ENCODE peak calls at places on chromosomes 7 and 10, in ten cellular contexts. J is PC-3, Q is K562, E is colonic mucosa, Z is fibroblast of lung, S is H1, O is MM.1S, N is GM12878, X is neural progenitor cell, C is GM23248. F is an unnamed sample. For H3K4me1, the result is how much of the 10 kb centered on the place peaks cover.

GRCh38 chr10:24826022-24826421 is 102.3 kb upstream of the ARHGAP21 start:
- DNase-seq in J (peak), Q (no peak), E (no peak), Z (peak), S (no peak), O (no peak), N (no peak), X (no peak), C (peak), F (no peak)

GRCh38 chr10:61389887-61390286 is 63.3 kb downstream of the TMEM26 start:
- DNase-seq in J (peak), Q (no peak), E (no peak), Z (no peak), S (no peak), O (no peak), N (no peak), X (no peak), C (no peak), F (no peak)

GRCh38 chr7:47402941-47403340 is 179.0 kb downstream of the TNS3 start:
- DNase-seq in J (no peak), Q (no peak), E (no peak), Z (no peak), S (no peak), O (no peak), N (no peak), X (peak), C (no peak), F (no peak)

GRCh38 chr7:7109934-7110333 is 72.4 kb upstream of the C1GALT1 start:
- DNase-seq in J (no peak), Q (no peak), E (no peak), Z (no peak), S (no peak), O (peak), N (no peak), X (no peak), C (no peak), F (no peak)

GRCh38 chr7:22589641-22590141 is 89.7 kb upstream of the STEAP1B start:
- DNase-seq in J (peak), Q (no peak), E (no peak), Z (peak), S (no peak), O (no peak), N (no peak), X (peak), C (no peak), F (peak)

GRCh38 chr10:102648269-102648888 is 4.1 kb downstream of the TRIM8 start:
- DNase-seq in J (no peak), Q (no peak), E (no peak), Z (no peak), S (no peak), O (no peak), N (no peak), X (no peak), C (no peak), F (no peak)

GRCh38 chr10:43862756-43863155 is 214.1 kb upstream of the ZNF32 start:
- DNase-seq in J (no peak), Q (no peak), E (no peak), Z (no peak), S (no peak), O (no peak), N (no peak), X (no peak), C (peak), F (no peak)

GRCh38 chr7:134356421-134356936 is 39.7 kb upstream of the SLC35B4 start:
- DNase-seq in J (no peak), Q (no peak), E (peak), Z (no peak), S (no peak), O (no peak), N (no peak), X (no peak), C (no peak), F (no peak)

GRCh38 chr7:35987016-35987415 is 166.0 kb upstream of the EEPD1 start:
- DNase-seq in J (no peak), Q (no peak), E (no peak), Z (no peak), S (no peak), O (no peak), N (no peak), X (no peak), C (no peak), F (no peak)

GRCh38 chr7:131574741-131575140 is 18.3 kb upstream of the PODXL start:
- DNase-seq in J (no peak), Q (no peak), E (no peak), Z (no peak), S (no peak), O (no peak), N (no peak), X (no peak), C (peak), F (no peak)

GRCh38 chr10:30587522-30588031 is 42.0 kb downstream of the LYZL2 start:
- DNase-seq in J (no peak), Q (peak), E (peak), Z (no peak), S (no peak), O (peak), N (peak), X (no peak), C (no peak), F (no peak)

GRCh38 chr7:100219271-100219737 is 445 bp upstream of the PVRIG start:
- DNase-seq in J (no peak), Q (no peak), E (no peak), Z (no peak), S (no peak), O (no peak), N (no peak), X (no peak), C (no peak), F (no peak)

GRCh38 chr7:93359520-93360198 is 127.5 kb downstream of the VPS50 start:
- DNase-seq in J (no peak), Q (no peak), E (no peak), Z (no peak), S (no peak), O (no peak), N (no peak), X (no peak), C (no peak), F (no peak)

GRCh38 chr7:126637538-126637937 is 615.2 kb downstream of the GRM8 start:
- DNase-seq in J (no peak), Q (no peak), E (no peak), Z (no peak), S (no peak), O (no peak), N (no peak), X (no peak), C (no peak), F (no peak)

GRCh38 chr10:89894051-89894450 is 192.7 kb downstream of the KIF20B start:
- DNase-seq in J (no peak), Q (no peak), E (no peak), Z (no peak), S (no peak), O (no peak), N (no peak), X (no peak), C (no peak), F (no peak)

GRCh38 chr10:72260588-72261322 is 13.0 kb upstream of the DDIT4 start:
- DNase-seq in J (peak), Q (peak), E (peak), Z (peak), S (peak), O (peak), N (peak), X (peak), C (peak), F (peak)

GRCh38 chr7:106568680-106569499 is 92.1 kb downstream of the CCDC71L start:
- DNase-seq in J (peak), Q (peak), E (no peak), Z (peak), S (no peak), O (no peak), N (no peak), X (no peak), C (peak), F (peak)

GRCh38 chr7:100119701-100120517 is 475 bp downstream of the CNPY4 start:
- DNase-seq in J (peak), Q (peak), E (peak), Z (peak), S (no peak), O (peak), N (no peak), X (peak), C (peak), F (no peak)

GRCh38 chr7:130009848-130010688 is 41.1 kb downstream of the ZC3HC1 start:
- DNase-seq in J (peak), Q (peak), E (peak), Z (peak), S (no peak), O (peak), N (peak), X (no peak), C (peak), F (no peak)

GRCh38 chr7:66167773-66168367 is 37.3 kb upstream of the TPST1 start:
- DNase-seq in J (peak), Q (no peak), E (no peak), Z (peak), S (no peak), O (no peak), N (no peak), X (no peak), C (peak), F (no peak)

GRCh38 chr7:96521068-96521629 is 188.5 kb downstream of the SEM1 start:
- DNase-seq in J (no peak), Q (no peak), E (no peak), Z (no peak), S (no peak), O (no peak), N (no peak), X (no peak), C (no peak), F (no peak)

GRCh38 chr7:98354511-98355249 is 46.2 kb downstream of the BAIAP2L1 start:
- DNase-seq in J (peak), Q (no peak), E (peak), Z (peak), S (peak), O (no peak), N (no peak), X (no peak), C (peak), F (no peak)

GRCh38 chr7:66460921-66461361 is 167.7 kb upstream of the KCTD7 start:
- DNase-seq in J (peak), Q (no peak), E (no peak), Z (no peak), S (no peak), O (no peak), N (no peak), X (no peak), C (peak), F (no peak)

GRCh38 chr10:73889014-73889413 is 14.7 kb upstream of the CAMK2G start:
- DNase-seq in J (peak), Q (no peak), E (peak), Z (peak), S (no peak), O (no peak), N (no peak), X (no peak), C (peak), F (no peak)

GRCh38 chr10:72692057-72692891 is at the start of gene MCU:
- DNase-seq in J (peak), Q (peak), E (peak), Z (peak), S (peak), O (peak), N (no peak), X (peak), C (peak), F (peak)

GRCh38 chr7:127667751-127668530 is 15.9 kb downstream of the SND1 start:
- DNase-seq in J (no peak), Q (no peak), E (no peak), Z (no peak), S (no peak), O (no peak), N (no peak), X (no peak), C (peak), F (no peak)

GRCh38 chr10:10489086-10489485 is 528.6 kb upstream of the CELF2 start:
- DNase-seq in J (no peak), Q (no peak), E (no peak), Z (no peak), S (no peak), O (no peak), N (no peak), X (no peak), C (no peak), F (no peak)

GRCh38 chr7:151806938-151807775 is 69.8 kb downstream of the PRKAG2 start:
- DNase-seq in J (no peak), Q (no peak), E (no peak), Z (no peak), S (no peak), O (no peak), N (no peak), X (no peak), C (no peak), F (no peak)

GRCh38 chr7:151806204-151806603 is 70.7 kb downstream of the PRKAG2 start:
- DNase-seq in J (no peak), Q (no peak), E (no peak), Z (no peak), S (no peak), O (no peak), N (no peak), X (no peak), C (no peak), F (no peak)

GRCh38 chr7:151808296-151809155 is 68.4 kb downstream of the PRKAG2 start:
- DNase-seq in J (peak), Q (no peak), E (no peak), Z (peak), S (no peak), O (no peak), N (no peak), X (no peak), C (peak), F (no peak)

GRCh38 chr7:151809156-151809863 is 67.6 kb downstream of the PRKAG2 start:
- DNase-seq in J (no peak), Q (no peak), E (no peak), Z (no peak), S (no peak), O (no peak), N (no peak), X (no peak), C (no peak), F (no peak)

GRCh38 chr7:151807876-151808275 is 69.0 kb downstream of the PRKAG2 start:
- DNase-seq in J (no peak), Q (no peak), E (no peak), Z (no peak), S (no peak), O (no peak), N (no peak), X (no peak), C (no peak), F (no peak)
- H3K4me3 ChIP-seq in J (no peak), Q (no peak), E (no peak), Z (no peak), S (no peak), O (no peak), N (no peak), X (no peak), C (no peak), F (no peak)

DNA sequence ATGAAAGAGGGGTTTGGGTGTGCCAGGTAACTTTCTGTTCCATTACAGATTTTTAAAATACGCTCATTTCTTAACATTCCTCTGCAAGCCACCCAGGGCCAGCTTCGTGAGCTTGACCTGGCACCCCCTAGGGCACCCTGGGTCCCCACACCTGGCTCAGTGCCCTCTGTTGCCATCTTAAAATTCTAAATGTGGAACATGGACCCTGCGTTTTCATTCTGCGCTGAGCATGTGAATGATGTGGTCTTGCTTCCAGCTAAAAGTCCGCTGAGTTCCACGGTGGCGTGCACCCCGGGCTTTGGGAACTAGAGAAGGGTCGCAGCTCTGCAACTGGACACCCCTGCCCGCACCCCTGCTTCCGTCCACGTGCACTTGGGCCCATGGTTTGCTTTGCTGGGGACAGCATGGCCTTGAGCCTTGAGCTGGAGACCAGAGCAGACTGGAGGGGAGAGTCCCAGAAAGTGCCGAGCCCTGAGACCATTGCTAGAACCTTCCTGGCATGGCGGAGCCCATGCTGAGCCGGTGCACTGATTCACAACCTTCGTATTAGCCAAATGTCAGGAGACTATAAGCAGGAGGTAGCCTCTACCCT is 91.1 kb downstream of the RGS10 start:
- DNase-seq in J (no peak), Q (no peak), E (no peak), Z (no peak), S (no peak), O (no peak), N (no peak), X (no peak), C (no peak), F (no peak)
- H3K9ac ChIP-seq in J (no peak), Q (no peak), E (no peak), Z (no peak), S (no peak), O (no peak), N (no peak), X (no peak), C (peak), F (no peak)

GRCh38 chr7:150406311-150406564 is 27.1 kb downstream of the ZNF775 start:
- DNase-seq in J (no peak), Q (no peak), E (no peak), Z (no peak), S (no peak), O (peak), N (no peak), X (no peak), C (no peak), F (no peak)

GRCh38 chr7:150404172-150404784 is 25.1 kb downstream of the ZNF775 start:
- DNase-seq in J (no peak), Q (no peak), E (no peak), Z (no peak), S (no peak), O (no peak), N (no peak), X (no peak), C (peak), F (no peak)

GRCh38 chr7:150405584-150406310 is 26.6 kb downstream of the ZNF775 start:
- DNase-seq in J (no peak), Q (peak), E (peak), Z (no peak), S (no peak), O (peak), N (no peak), X (peak), C (peak), F (no peak)

GRCh38 chr7:150403376-150404171 is 24.4 kb downstream of the ZNF775 start:
- DNase-seq in J (no peak), Q (no peak), E (no peak), Z (no peak), S (no peak), O (no peak), N (no peak), X (no peak), C (no peak), F (no peak)

GRCh38 chr7:150404785-150405583 is 25.9 kb downstream of the ZNF775 start:
- DNase-seq in J (peak), Q (peak), E (peak), Z (peak), S (no peak), O (peak), N (no peak), X (peak), C (peak), F (peak)
- H3K4me1 ChIP-seq in J (under half), Q (half or more), E (under half), Z (under half), S (under half), O (under half), N (half or more), X (half or more), C (under half), F (under half)

GRCh38 chr10:16992611-16993119 is 136.9 kb downstream of the CUBN start:
- DNase-seq in J (no peak), Q (no peak), E (no peak), Z (peak), S (no peak), O (no peak), N (no peak), X (no peak), C (peak), F (no peak)
- H3K4me3 ChIP-seq in J (no peak), Q (no peak), E (no peak), Z (no peak), S (no peak), O (no peak), N (no peak), X (no peak), C (peak), F (no peak)

DNA sequence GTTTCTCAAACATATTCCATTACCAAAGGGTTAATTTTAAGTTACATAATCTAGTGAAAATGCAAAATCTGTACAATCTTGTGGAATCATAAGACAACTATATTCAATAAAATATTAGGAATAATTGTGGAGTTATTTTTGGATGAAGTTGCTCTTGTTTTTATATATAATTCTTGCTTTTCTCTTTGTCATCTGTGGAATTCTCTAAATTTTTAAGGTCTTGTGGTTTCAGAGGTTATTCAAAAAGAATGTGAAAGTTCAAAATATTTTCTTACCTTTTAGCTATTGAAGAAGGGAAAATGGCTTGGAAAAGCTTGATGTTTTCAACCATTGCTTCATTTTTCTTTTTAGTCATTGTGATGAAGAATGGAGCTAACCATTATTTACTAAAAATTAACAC is 552.1 kb downstream of the TFEC start:
- DNase-seq in J (no peak), Q (no peak), E (no peak), Z (no peak), S (no peak), O (no peak), N (no peak), X (no peak), C (peak), F (no peak)
- H3K9ac ChIP-seq in J (no peak), Q (no peak), E (no peak), Z (no peak), S (no peak), O (no peak), N (no peak), X (no peak), C (no peak), F (no peak)

GRCh38 chr7:64557601-64558322 is 5.1 kb downstream of the ZNF680 start:
- DNase-seq in J (no peak), Q (no peak), E (no peak), Z (no peak), S (no peak), O (no peak), N (no peak), X (no peak), C (no peak), F (no peak)

GRCh38 chr7:64558323-64558705 is 4.6 kb downstream of the ZNF680 start:
- DNase-seq in J (no peak), Q (no peak), E (no peak), Z (no peak), S (no peak), O (no peak), N (no peak), X (no peak), C (no peak), F (no peak)

GRCh38 chr7:64558781-64559180 is 4.1 kb downstream of the ZNF680 start:
- DNase-seq in J (no peak), Q (no peak), E (no peak), Z (no peak), S (no peak), O (no peak), N (no peak), X (no peak), C (peak), F (no peak)

GRCh38 chr7:64551375-64552142 is 11.3 kb downstream of the ZNF680 start:
- DNase-seq in J (no peak), Q (no peak), E (no peak), Z (no peak), S (no peak), O (no peak), N (no peak), X (no peak), C (no peak), F (no peak)

DNA sequence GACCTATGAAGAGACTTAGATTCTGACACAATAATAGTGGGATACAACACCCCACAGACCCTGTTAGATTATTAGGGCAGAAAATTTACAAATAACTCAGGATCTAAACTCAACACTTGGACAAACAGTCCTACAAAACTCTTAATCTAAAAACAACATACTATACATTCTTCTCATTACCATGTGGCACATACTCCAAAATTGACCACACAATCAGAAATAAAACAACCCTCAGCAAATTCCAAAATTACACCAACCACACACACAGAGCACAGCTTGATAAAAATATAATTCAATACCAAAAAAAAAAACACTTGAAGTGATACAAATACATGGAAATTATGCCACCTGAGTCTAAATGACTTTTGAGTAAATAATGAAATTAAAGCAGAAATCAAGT is 7.8 kb downstream of the ZNF680 start:
- DNase-seq in J (no peak), Q (no peak), E (no peak), Z (no peak), S (no peak), O (no peak), N (no peak), X (no peak), C (no peak), F (no peak)
- H3K4me1 ChIP-seq in J (under half), Q (under half), E (under half), Z (under half), S (under half), O (under half), N (under half), X (under half), C (under half), F (under half)

GRCh38 chr7:132095-132482 is 60.3 kb upstream of the FAM20C start:
- DNase-seq in J (no peak), Q (no peak), E (no peak), Z (no peak), S (no peak), O (no peak), N (no peak), X (no peak), C (no peak), F (no peak)

GRCh38 chr7:128311-129080 is 63.9 kb upstream of the FAM20C start:
- DNase-seq in J (no peak), Q (no peak), E (no peak), Z (no peak), S (no peak), O (no peak), N (no peak), X (no peak), C (no peak), F (no peak)

GRCh38 chr7:131111-132094 is 61.0 kb upstream of the FAM20C start:
- DNase-seq in J (no peak), Q (no peak), E (no peak), Z (peak), S (no peak), O (no peak), N (no peak), X (no peak), C (peak), F (no peak)

GRCh38 chr7:129363-130221 is 62.8 kb upstream of the FAM20C start:
- DNase-seq in J (no peak), Q (no peak), E (no peak), Z (peak), S (no peak), O (no peak), N (no peak), X (no peak), C (peak), F (no peak)

GRCh38 chr7:130222-130572 is 62.2 kb upstream of the FAM20C start:
- DNase-seq in J (no peak), Q (no peak), E (no peak), Z (no peak), S (no peak), O (no peak), N (no peak), X (no peak), C (no peak), F (no peak)
- H3K4me3 ChIP-seq in J (no peak), Q (no peak), E (no peak), Z (peak), S (no peak), O (no peak), N (no peak), X (no peak), C (peak), F (no peak)

F was measured in NT2/D1.